ENCODE peak calls at places on chromosomes 1 and 21, in seven cellular contexts. B, X, N, J, D, E and O are unnamed samples.
A peak's percentile ranks its signal among the peaks of the same experiment; 100 is the strongest.

GRCh38 chr1:82597620-82598019 is 796.9 kb downstream of the ADGRL2 start:
- DNase-seq in N (no peak), E (no peak), B (no peak), X (no peak), D (no peak), J (no peak), O (no peak)

GRCh38 chr1:40076895-40077312 is 20.1 kb downstream of the PPT1 start:
- DNase-seq in E (no peak), B (no peak), J (no peak), X (no peak), N (no peak), D (no peak), O (peak; percentile 44)

GRCh38 chr1:235011064-235011598 is 117.5 kb downstream of the TOMM20 start:
- DNase-seq in X (peak; percentile 21), N (no peak), E (no peak), J (no peak), D (no peak), B (no peak), O (no peak)

GRCh38 chr21:28089599-28090421 is 902.9 kb downstream of the LTN1 start:
- DNase-seq in E (no peak), J (no peak), N (no peak), D (no peak), B (no peak), X (no peak), O (no peak)

GRCh38 chr1:202084791-202085681 is 37.7 kb upstream of the GPR37L1 start:
- DNase-seq in N (peak; percentile 94), X (no peak), J (no peak), E (no peak), B (peak; percentile 49), D (no peak), O (no peak)

GRCh38 chr1:224629965-224630364 is 13.8 kb downstream of the CNIH3 start:
- DNase-seq in D (no peak), X (no peak), E (no peak), B (no peak), N (no peak), J (peak; percentile 0), O (no peak)

GRCh38 chr1:34671887-34672286 is 83.0 kb upstream of the GJB5 start:
- DNase-seq in X (no peak), N (no peak), E (no peak), D (no peak), B (no peak), J (no peak), O (no peak)

GRCh38 chr1:52057245-52057644 is 1.1 kb downstream of the BTF3L4 start:
- DNase-seq in B (no peak), E (no peak), X (no peak), N (no peak), J (no peak), D (no peak), O (no peak)

GRCh38 chr1:231020139-231020601 is 19.9 kb downstream of the FAM89A start:
- DNase-seq in X (no peak), B (no peak), D (no peak), N (no peak), J (no peak), E (no peak), O (no peak)

GRCh38 chr1:2528016-2528415 is 1.6 kb upstream of the PANK4 start:
- DNase-seq in N (peak; percentile 46), B (no peak), D (no peak), E (peak; percentile 97), J (no peak), X (no peak), O (no peak)

GRCh38 chr1:147822292-147822691 is 61.9 kb upstream of the GJA5 start:
- DNase-seq in D (no peak), N (no peak), B (no peak), E (no peak), J (no peak), X (no peak), O (no peak)